ENCODE peak calls at places on chromosomes 16 and 17, in five cellular contexts. Y, B, W, K and V are unnamed samples.

GRCh38 chr17:3647769-3648540 is 11.4 kb downstream of the CTNS start:
- DNase-seq in Y (peak), B (peak), W (peak), K (peak), V (no peak)

GRCh38 chr17:4940625-4941021 is 555 bp downstream of the RNF167 start:
- DNase-seq in Y (no peak), B (no peak), W (no peak), K (no peak), V (no peak)

GRCh38 chr17:70314096-70314495 is 144.8 kb downstream of the KCNJ2 start:
- DNase-seq in Y (no peak), B (no peak), W (peak), K (no peak), V (no peak)

GRCh38 chr16:68436581-68436980 is 11.7 kb downstream of the SMPD3 start:
- DNase-seq in Y (no peak), B (no peak), W (no peak), K (no peak), V (no peak)

GRCh38 chr17:69325518-69326301 is 1.2 kb downstream of the ABCA5 start:
- DNase-seq in Y (no peak), B (no peak), W (no peak), K (no peak), V (no peak)

GRCh38 chr17:28982191-28982793 is 23.5 kb downstream of the SEZ6 start:
- DNase-seq in Y (peak), B (no peak), W (no peak), K (no peak), V (no peak)

GRCh38 chr17:1399366-1399678 is 700 bp downstream of the YWHAE start:
- DNase-seq in Y (no peak), B (no peak), W (no peak), K (peak), V (no peak)

GRCh38 chr16:57262841-57263584 is 18.0 kb downstream of the ARL2BP start:
- DNase-seq in Y (no peak), B (peak), W (no peak), K (no peak), V (no peak)

GRCh38 chr16:30407794-30408534 is 558 bp downstream of the ZNF771 start:
- DNase-seq in Y (no peak), B (no peak), W (no peak), K (no peak), V (no peak)

GRCh38 chr17:74922172-74922571 is 883 bp downstream of the USH1G start:
- DNase-seq in Y (no peak), B (no peak), W (no peak), K (no peak), V (no peak)

GRCh38 chr17:28018439-28019070 is 23.9 kb upstream of the NLK start:
- DNase-seq in Y (no peak), B (no peak), W (no peak), K (no peak), V (no peak)

GRCh38 chr16:29230671-29231091 is 175.8 kb downstream of the NPIPB11 start:
- DNase-seq in Y (no peak), B (no peak), W (peak), K (peak), V (no peak)

GRCh38 chr16:84791501-84791900 is 28.3 kb upstream of the CRISPLD2 start:
- DNase-seq in Y (no peak), B (no peak), W (no peak), K (no peak), V (no peak)

GRCh38 chr16:82384897-82385296 is 214.9 kb upstream of the MPHOSPH6 start:
- DNase-seq in Y (no peak), B (no peak), W (no peak), K (no peak), V (no peak)

GRCh38 chr17:1880851-1881630 is 51.2 kb downstream of the RPA1 start:
- DNase-seq in Y (no peak), B (no peak), W (peak), K (no peak), V (no peak)

GRCh38 chr17:28956861-28957260 is 5.5 kb upstream of the PHF12 start:
- DNase-seq in Y (no peak), B (no peak), W (no peak), K (no peak), V (no peak)

GRCh38 chr16:49781401-49781800 is 74.5 kb downstream of the ZNF423 start:
- DNase-seq in Y (no peak), B (no peak), W (no peak), K (no peak), V (no peak)

GRCh38 chr17:29143894-29144293 is 36.3 kb downstream of the MYO18A start:
- DNase-seq in Y (peak), B (no peak), W (peak), K (peak), V (no peak)

GRCh38 chr16:75340715-75341500 is 89.5 kb upstream of the BCAR1 start:
- DNase-seq in Y (peak), B (no peak), W (peak), K (peak), V (no peak)

GRCh38 chr17:7215652-7216139 is 3.9 kb downstream of the DLG4 start:
- DNase-seq in Y (no peak), B (no peak), W (no peak), K (no peak), V (no peak)

GRCh38 chr17:3851461-3852100 is 5.5 kb upstream of the NCBP3 start:
- DNase-seq in Y (no peak), B (no peak), W (no peak), K (no peak), V (no peak)

GRCh38 chr16:28915181-28915580 is 9.9 kb downstream of the RABEP2 start:
- DNase-seq in Y (peak), B (no peak), W (peak), K (no peak), V (peak)

GRCh38 chr17:56833812-56834379 is at the start of the genes C17orf67 and DGKE:
- DNase-seq in Y (peak), B (peak), W (peak), K (peak), V (peak)

GRCh38 chr16:25426829-25427228 is 169.2 kb upstream of the ZKSCAN2 start:
- DNase-seq in Y (no peak), B (no peak), W (no peak), K (no peak), V (no peak)

GRCh38 chr16:50306287-50306686 is 39.9 kb downstream of the ADCY7 start:
- DNase-seq in Y (no peak), B (no peak), W (no peak), K (no peak), V (no peak)

GRCh38 chr17:77479817-77480508 is 339.2 kb downstream of the SEC14L1 start:
- DNase-seq in Y (no peak), B (no peak), W (no peak), K (no peak), V (no peak)

GRCh38 chr16:2237552-2238395 is 1.5 kb downstream of the DNASE1L2 start:
- DNase-seq in Y (no peak), B (no peak), W (no peak), K (no peak), V (no peak)

GRCh38 chr17:67456103-67456502 is 79.0 kb downstream of the PITPNC1 start:
- DNase-seq in Y (no peak), B (no peak), W (no peak), K (no peak), V (no peak)
- TF ChIP-seq CTCF in Y (no peak), B (no peak), W (no peak), K (no peak), V (no peak)

GRCh38 chr16:64089697-64090096 is 1032.2 kb downstream of the CDH11 start:
- DNase-seq in Y (peak), B (no peak), W (peak), K (peak), V (no peak)
- TF ChIP-seq CTCF in Y (peak), B (peak), W (peak), K (peak), V (peak)

DNA sequence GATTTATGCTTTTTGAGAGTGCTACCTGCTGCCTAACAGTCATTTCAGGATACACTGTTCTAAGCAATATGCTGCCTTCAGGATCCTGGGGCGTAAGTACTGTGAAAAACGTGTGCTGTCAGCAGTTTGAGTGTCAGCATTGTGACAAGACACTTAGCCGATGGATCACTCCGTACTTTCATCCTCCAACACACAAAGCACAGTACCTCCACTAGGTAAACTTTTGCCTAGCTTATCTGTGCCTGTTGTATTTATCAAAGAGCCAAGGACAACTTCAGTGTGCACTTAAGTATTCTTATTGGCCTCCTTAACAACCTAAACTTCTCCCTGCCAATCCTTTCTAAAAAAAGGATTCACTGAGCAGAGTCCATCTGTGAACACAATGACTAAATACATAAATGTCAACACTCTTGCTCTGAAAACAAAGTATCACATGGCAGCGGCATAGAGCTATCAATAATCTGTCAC is 33.8 kb upstream of the PHLPP2 start:
- DNase-seq in Y (no peak), B (no peak), W (no peak), K (peak), V (no peak)
- TF ChIP-seq CTCF in Y (no peak), B (no peak), W (no peak), K (no peak), V (no peak)

GRCh38 chr16:9116141-9116540 is 24.7 kb downstream of the HAPSTR1 start:
- DNase-seq in Y (no peak), B (no peak), W (no peak), K (no peak), V (no peak)

GRCh38 chr16:9113707-9114106 is 22.3 kb downstream of the HAPSTR1 start:
- DNase-seq in Y (no peak), B (no peak), W (no peak), K (no peak), V (no peak)

GRCh38 chr16:9115277-9115676 is 23.8 kb downstream of the HAPSTR1 start:
- DNase-seq in Y (no peak), B (no peak), W (no peak), K (no peak), V (no peak)

GRCh38 chr16:9114112-9114511 is 22.7 kb downstream of the HAPSTR1 start:
- DNase-seq in Y (no peak), B (no peak), W (no peak), K (no peak), V (no peak)

DNA sequence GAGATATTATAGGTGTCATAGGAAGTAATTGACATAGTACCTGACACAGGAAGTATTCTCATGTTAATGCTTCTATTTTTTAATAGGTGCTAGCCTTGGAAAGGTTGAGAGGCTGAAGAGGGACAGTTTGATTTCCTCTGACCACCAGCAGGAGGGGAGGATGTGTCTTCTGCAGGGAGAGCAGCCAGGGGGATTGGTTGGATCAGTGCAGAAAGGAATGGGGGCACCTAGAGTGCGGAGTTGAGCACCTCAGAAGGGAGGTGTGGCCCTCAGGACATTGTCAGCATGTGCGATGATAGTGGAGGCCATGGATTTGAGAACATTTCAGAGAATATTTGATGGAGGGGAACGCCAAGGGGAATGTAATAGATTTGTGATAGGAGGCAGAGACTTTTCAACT is 23.4 kb downstream of the HAPSTR1 start:
- DNase-seq in Y (no peak), B (no peak), W (no peak), K (no peak), V (no peak)
- TF ChIP-seq CTCF in Y (peak), B (no peak), W (no peak), K (no peak), V (no peak)

GRCh38 chr17:59899099-59899498 is 6.2 kb downstream of the RPS6KB1 start:
- DNase-seq in Y (no peak), B (no peak), W (peak), K (no peak), V (no peak)
- TF ChIP-seq CTCF in Y (peak), B (no peak), W (no peak), K (peak), V (peak)